ENCODE peak calls at places on chromosomes 4 and X, in seven cellular contexts. D is A549, B is T-helper 9 cell, U is NT2/D1, M is neural crest cell, P is NCI-H446 treated with DMSO at 0.1 percent for 48 hours, N is GM12892. C is an unnamed sample.

GRCh38 chrX:3639236-3639635 is 74.2 kb downstream of the PRKX start:
- DNase-seq in D (no peak), B (no peak), U (no peak), M (no peak), P (no peak), N (no peak), C (no peak)

GRCh38 chrX:104165894-104166734 is at the start of gene FAM199X:
- DNase-seq in D (peak), B (peak), U (peak), M (peak), P (peak), N (peak), C (peak)

GRCh38 chr4:61202100-61202637 is 2.0 kb downstream of the ADGRL3 start:
- DNase-seq in D (no peak), B (no peak), U (no peak), M (peak), P (no peak), N (peak), C (no peak)

GRCh38 chr4:8641931-8642650 is 49.5 kb downstream of the CPZ start:
- DNase-seq in D (no peak), B (no peak), U (no peak), M (no peak), P (no peak), N (no peak), C (no peak)

GRCh38 chr4:110449947-110450346 is 26.0 kb upstream of the ENPEP start:
- DNase-seq in D (no peak), B (no peak), U (no peak), M (no peak), P (no peak), N (no peak), C (no peak)

GRCh38 chr4:153488719-153489384 is 22.7 kb downstream of the TMEM131L start:
- DNase-seq in D (no peak), B (no peak), U (no peak), M (no peak), P (no peak), N (no peak), C (no peak)

GRCh38 chr4:186203391-186203802 is 12.0 kb downstream of the CYP4V2 start:
- DNase-seq in D (no peak), B (no peak), U (no peak), M (no peak), P (no peak), N (no peak), C (no peak)

GRCh38 chrX:131621650-131622049 is 77.8 kb downstream of the OR13H1 start:
- DNase-seq in D (no peak), B (no peak), U (no peak), M (no peak), P (no peak), N (no peak), C (no peak)

GRCh38 chrX:150692837-150693781 is at the start of gene MTMR1:
- DNase-seq in D (peak), B (peak), U (no peak), M (no peak), P (no peak), N (peak), C (peak)

GRCh38 chr4:83043801-83044407 is 8.9 kb downstream of the COPS4 start:
- DNase-seq in D (no peak), B (no peak), U (no peak), M (no peak), P (no peak), N (no peak), C (no peak)

GRCh38 chrX:46209037-46209436 is 336.2 kb downstream of the ZNF674 start:
- DNase-seq in D (no peak), B (no peak), U (no peak), M (no peak), P (no peak), N (no peak), C (no peak)

GRCh38 chr4:38194202-38194601 is 234.0 kb downstream of the PTTG2 start:
- DNase-seq in D (no peak), B (no peak), U (no peak), M (no peak), P (no peak), N (no peak), C (no peak)

GRCh38 chrX:38987135-38987780 is 186.0 kb downstream of the MID1IP1 start:
- DNase-seq in D (no peak), B (no peak), U (no peak), M (no peak), P (no peak), N (no peak), C (no peak)

GRCh38 chr4:24508541-24508940 is 75.8 kb downstream of the DHX15 start:
- DNase-seq in D (no peak), B (no peak), U (no peak), M (no peak), P (no peak), N (no peak), C (no peak)

GRCh38 chr4:157226035-157226434 is 5.5 kb downstream of the GRIA2 start:
- DNase-seq in D (no peak), B (no peak), U (no peak), M (no peak), P (no peak), N (no peak), C (no peak)

GRCh38 chrX:69178592-69178991 is 13.3 kb upstream of the PJA1 start:
- DNase-seq in D (no peak), B (no peak), U (no peak), M (no peak), P (no peak), N (no peak), C (no peak)

GRCh38 chr4:108337923-108338322 is 169.2 kb upstream of the LEF1 start:
- DNase-seq in D (no peak), B (no peak), U (no peak), M (no peak), P (no peak), N (no peak), C (no peak)

GRCh38 chr4:47271296-47271695 is 192.2 kb downstream of the COMMD8 start:
- DNase-seq in D (no peak), B (no peak), U (no peak), M (no peak), P (peak), N (no peak), C (no peak)

GRCh38 chr4:157994863-157995262 is 178.0 kb downstream of the GASK1B start:
- DNase-seq in D (peak), B (no peak), U (no peak), M (no peak), P (no peak), N (no peak), C (no peak)